ENCODE peak calls at places on chromosomes 13 and 19, in five cellular contexts. K, G, Q, O and C are unnamed samples.

GRCh38 chr19:39949026-39949747 is 14.8 kb upstream of the FCGBP start:
- DNase-seq in K (no peak), G (no peak), Q (no peak), O (no peak), C (no peak)

GRCh38 chr19:47375694-47376588 is 26.8 kb downstream of the DHX34 start:
- DNase-seq in K (no peak), G (no peak), Q (no peak), O (no peak), C (no peak)

GRCh38 chr13:27789153-27789494 is 3.2 kb upstream of the GSX1 start:
- DNase-seq in K (no peak), G (no peak), Q (no peak), O (no peak), C (no peak)

GRCh38 chr19:35856001-35856400 is 710 bp upstream of the KIRREL2 start:
- DNase-seq in K (peak; percentile 68), G (no peak), Q (no peak), O (no peak), C (no peak)

GRCh38 chr13:25908390-25908789 is 143.4 kb downstream of the SHISA2 start:
- DNase-seq in K (no peak), G (no peak), Q (no peak), O (no peak), C (peak; percentile 61)

GRCh38 chr13:101881593-101881992 is 429.1 kb downstream of the ITGBL1 start:
- DNase-seq in K (no peak), G (no peak), Q (no peak), O (no peak), C (no peak)

GRCh38 chr19:48292798-48293197 is 22.9 kb downstream of the ZNF114 start:
- DNase-seq in K (no peak), G (no peak), Q (no peak), O (no peak), C (no peak)

GRCh38 chr13:99689955-99690354 is 188.7 kb downstream of the TM9SF2 start:
- DNase-seq in K (no peak), G (no peak), Q (no peak), O (no peak), C (no peak)

GRCh38 chr19:35040826-35041547 is 534 bp upstream of the HPN start:
- DNase-seq in K (peak; percentile 86), G (no peak), Q (peak; percentile 77), O (no peak), C (no peak)

GRCh38 chr19:44476559-44477408 is 23.5 kb downstream of the ZNF180 start:
- DNase-seq in K (peak; percentile 6), G (no peak), Q (no peak), O (no peak), C (no peak)

GRCh38 chr19:3383121-3383722 is 16.8 kb downstream of the NFIC start:
- DNase-seq in K (no peak), G (no peak), Q (no peak), O (no peak), C (no peak)

GRCh38 chr13:22499919-22500318 is 680.9 kb upstream of the SGCG start:
- DNase-seq in K (no peak), G (no peak), Q (no peak), O (no peak), C (no peak)

GRCh38 chr13:113927661-113928581 is 46.0 kb downstream of the C13orf46 start:
- DNase-seq in K (no peak), G (peak; percentile 99), Q (peak; percentile 37), O (peak; percentile 99), C (no peak)

GRCh38 chr19:56333506-56333905 is 18.9 kb upstream of the ZSCAN5A start:
- DNase-seq in K (peak; percentile 13), G (no peak), Q (peak; percentile 54), O (peak; percentile 35), C (peak; percentile 18)

GRCh38 chr13:40876020-40876738 is 86.8 kb downstream of the SLC25A15 start:
- DNase-seq in K (no peak), G (no peak), Q (no peak), O (no peak), C (no peak)

GRCh38 chr13:21717817-21718216 is 46.9 kb downstream of the FGF9 start:
- DNase-seq in K (no peak), G (no peak), Q (no peak), O (no peak), C (no peak)

GRCh38 chr19:53960886-53961285 is 1.9 kb upstream of the CACNG8 start:
- DNase-seq in K (no peak), G (no peak), Q (no peak), O (no peak), C (no peak)
- H3K4me3 ChIP-seq in K (no peak overlapping the region), G (no peak overlapping the region), Q (no peak overlapping the region), O (no peak overlapping the region), C (no peak overlapping the region)

GRCh38 chr19:50602496-50602895 is 34.3 kb upstream of the LRRC4B start:
- DNase-seq in K (no peak), G (no peak), Q (no peak), O (no peak), C (no peak)

GRCh38 chr19:50602935-50603334 is 34.7 kb upstream of the LRRC4B start:
- DNase-seq in K (no peak), G (no peak), Q (no peak), O (no peak), C (no peak)

GRCh38 chr19:50607388-50607787 is 32.3 kb downstream of the SYT3 start:
- DNase-seq in K (no peak), G (no peak), Q (no peak), O (no peak), C (no peak)

GRCh38 chr19:50607874-50608785 is 31.6 kb downstream of the SYT3 start:
- DNase-seq in K (peak; percentile 99), G (peak; percentile 0), Q (peak; percentile 37), O (no peak), C (peak; percentile 20)
- TF ChIP-seq CTCF in K (peak; percentile 79), G (peak; percentile 54), Q (no peak), O (peak; percentile 40), C (peak; percentile 67)

GRCh38 chr13:79794936-79795335 is 314.0 kb downstream of the NDFIP2 start:
- DNase-seq in K (no peak), G (no peak), Q (no peak), O (no peak), C (no peak)
- H3K4me3 ChIP-seq in K (no peak overlapping the region), G (no peak overlapping the region), Q (no peak overlapping the region), O (no peak overlapping the region), C (no peak overlapping the region)

GRCh38 chr13:107375701-107376350 is 807.9 kb upstream of the ARGLU1 start:
- DNase-seq in K (no peak), G (no peak), Q (no peak), O (no peak), C (no peak)

GRCh38 chr13:107374038-107374437 is 806.1 kb upstream of the ARGLU1 start:
- DNase-seq in K (no peak), G (no peak), Q (no peak), O (no peak), C (no peak)

GRCh38 chr13:107376393-107377085 is 808.6 kb upstream of the ARGLU1 start:
- DNase-seq in K (no peak), G (no peak), Q (no peak), O (no peak), C (no peak)

GRCh38 chr13:107370036-107370785 is 802.3 kb upstream of the ARGLU1 start:
- DNase-seq in K (no peak), G (no peak), Q (no peak), O (no peak), C (peak; percentile 71)

GRCh38 chr13:107373551-107373950 is 805.6 kb upstream of the ARGLU1 start:
- DNase-seq in K (peak; percentile 16), G (no peak), Q (no peak), O (peak; percentile 42), C (peak; percentile 75)
- TF ChIP-seq CTCF in K (peak; percentile 60), G (no peak), Q (no peak), O (peak; percentile 70), C (peak; percentile 79)